ENCODE peak calls at places on chromosomes 16 and 17, in eight cellular contexts. One of them, this sample, is unnamed.

GRCh38 chr17:31488982-31489294 is 97.5 kb downstream of the RAB11FIP4 start:
- DNase-seq in psoas muscle: no peak
- DNase-seq in heart right ventricle: no peak
- DNase-seq in lower leg skin: no peak
- DNase-seq in Caco-2: peak; percentile 44
- DNase-seq in IMR-90: no peak
- DNase-seq in GM23338: peak; percentile 40
- DNase-seq in astrocyte of the spinal cord: no peak
- DNase-seq in this sample: no peak

GRCh38 chr16:46899443-46900143 is 15.4 kb downstream of the GPT2 start:
- DNase-seq in heart right ventricle: no peak
- DNase-seq in Caco-2: no peak
- DNase-seq in GM23338: no peak
- DNase-seq in lower leg skin: no peak
- DNase-seq in IMR-90: peak; percentile 23
- DNase-seq in astrocyte of the spinal cord: no peak
- DNase-seq in psoas muscle: peak; percentile 29
- DNase-seq in this sample: no peak

GRCh38 chr16:1346422-1347285 is 5.0 kb downstream of the TSR3 start:
- DNase-seq in GM23338: no peak
- DNase-seq in IMR-90: no peak
- DNase-seq in lower leg skin: no peak
- DNase-seq in Caco-2: no peak
- DNase-seq in heart right ventricle: no peak
- DNase-seq in psoas muscle: no peak
- DNase-seq in astrocyte of the spinal cord: no peak
- DNase-seq in this sample: no peak

GRCh38 chr17:72942594-72942993 is 149.9 kb downstream of the SLC39A11 start:
- DNase-seq in lower leg skin: no peak
- DNase-seq in psoas muscle: no peak
- DNase-seq in IMR-90: peak; percentile 20
- DNase-seq in Caco-2: no peak
- DNase-seq in heart right ventricle: no peak
- DNase-seq in astrocyte of the spinal cord: no peak
- DNase-seq in GM23338: no peak
- DNase-seq in this sample: no peak

GRCh38 chr16:58815188-58815888 is 81.2 kb upstream of the GOT2 start:
- DNase-seq in psoas muscle: no peak
- DNase-seq in IMR-90: no peak
- DNase-seq in GM23338: no peak
- DNase-seq in heart right ventricle: no peak
- DNase-seq in Caco-2: no peak
- DNase-seq in astrocyte of the spinal cord: no peak
- DNase-seq in lower leg skin: no peak
- DNase-seq in this sample: no peak

GRCh38 chr17:50056217-50056960 is 479 bp downstream of the ITGA3 start:
- DNase-seq in heart right ventricle: no peak
- DNase-seq in psoas muscle: peak; percentile 81
- DNase-seq in GM23338: peak; percentile 92
- DNase-seq in Caco-2: peak; percentile 75
- DNase-seq in lower leg skin: peak; percentile 38
- DNase-seq in astrocyte of the spinal cord: peak; percentile 74
- DNase-seq in IMR-90: peak; percentile 69
- DNase-seq in this sample: no peak

GRCh38 chr16:58661199-58661830 is 23.3 kb downstream of the SLC38A7 start:
- DNase-seq in lower leg skin: peak; percentile 39
- DNase-seq in Caco-2: peak; percentile 77
- DNase-seq in astrocyte of the spinal cord: peak; percentile 86
- DNase-seq in IMR-90: peak; percentile 91
- DNase-seq in GM23338: peak; percentile 87
- DNase-seq in psoas muscle: peak; percentile 68
- DNase-seq in heart right ventricle: peak; percentile 49
- DNase-seq in this sample: peak; percentile 56

GRCh38 chr17:7988750-7989178 is 13.7 kb upstream of the GUCY2D start:
- DNase-seq in heart right ventricle: peak; percentile 85
- DNase-seq in GM23338: peak; percentile 79
- DNase-seq in lower leg skin: peak; percentile 75
- DNase-seq in astrocyte of the spinal cord: peak; percentile 84
- DNase-seq in psoas muscle: no peak
- DNase-seq in Caco-2: peak; percentile 69
- DNase-seq in IMR-90: peak; percentile 86
- DNase-seq in this sample: no peak

DNA sequence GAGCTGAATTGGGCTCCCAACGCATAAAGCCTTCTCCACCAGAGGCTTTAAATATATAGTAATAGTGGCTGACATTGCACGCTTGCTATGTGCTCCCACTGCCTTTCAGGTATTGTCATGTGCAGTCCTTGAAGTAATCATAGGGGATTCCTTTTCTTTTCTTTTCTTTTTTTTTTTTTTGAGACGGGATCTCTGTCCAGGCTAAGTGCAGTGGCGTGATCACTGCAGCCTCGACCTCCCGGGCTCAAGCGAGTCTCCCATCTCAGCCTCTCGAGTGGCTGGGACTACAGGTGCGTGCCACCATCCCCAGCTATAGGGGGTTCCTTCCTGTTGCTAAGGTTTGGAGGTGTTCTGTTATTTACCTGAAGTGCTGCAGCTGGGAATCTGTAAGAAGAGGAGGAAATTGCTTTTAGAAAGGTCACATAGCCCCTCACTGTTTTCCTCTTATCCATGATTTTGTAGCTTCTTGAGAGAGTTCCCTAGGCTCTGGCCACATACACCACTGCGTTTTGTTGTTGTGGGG is 845 bp downstream of the RPL27 start:
- DNase-seq in GM23338: no peak
- DNase-seq in psoas muscle: no peak
- DNase-seq in IMR-90: no peak
- DNase-seq in lower leg skin: no peak
- DNase-seq in astrocyte of the spinal cord: no peak
- DNase-seq in heart right ventricle: no peak
- DNase-seq in Caco-2: no peak
- DNase-seq in this sample: no peak
- TF ChIP-seq CTCF in GM23338: no peak
- TF ChIP-seq CTCF in psoas muscle: no peak
- TF ChIP-seq CTCF in IMR-90: no peak
- TF ChIP-seq CTCF in lower leg skin: no peak
- TF ChIP-seq CTCF in astrocyte of the spinal cord: no peak
- TF ChIP-seq CTCF in heart right ventricle: no peak
- TF ChIP-seq CTCF in Caco-2: no peak
- TF ChIP-seq CTCF in this sample: no peak

DNA sequence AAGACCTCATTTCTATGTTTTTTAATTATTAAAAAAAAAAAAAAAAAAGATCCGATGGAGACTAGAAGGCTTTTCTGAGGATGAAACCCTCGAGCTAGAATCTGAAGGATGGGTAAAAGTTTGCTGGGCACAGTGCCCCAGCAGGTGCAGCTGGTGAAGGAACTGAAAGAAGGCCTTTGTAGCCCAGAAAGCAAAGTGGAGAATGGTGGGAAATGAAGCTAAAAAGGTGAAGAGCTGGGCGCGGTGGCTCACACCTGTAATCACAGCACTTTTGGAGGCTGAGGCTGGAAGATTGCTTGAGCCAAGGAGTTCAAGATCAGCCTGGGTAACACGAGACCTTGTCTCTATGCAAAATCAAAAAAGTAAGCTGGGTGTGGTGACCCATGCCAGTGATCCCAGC is 50.3 kb upstream of the SEC14L1 start:
- DNase-seq in Caco-2: no peak
- DNase-seq in lower leg skin: no peak
- DNase-seq in psoas muscle: no peak
- DNase-seq in heart right ventricle: no peak
- DNase-seq in GM23338: no peak
- DNase-seq in astrocyte of the spinal cord: no peak
- DNase-seq in IMR-90: no peak
- DNase-seq in this sample: no peak
- H3K4me3 ChIP-seq in Caco-2: no peak overlapping the region
- H3K4me3 ChIP-seq in lower leg skin: no peak overlapping the region
- H3K4me3 ChIP-seq in psoas muscle: peak overlapping the region; percentile 93
- H3K4me3 ChIP-seq in heart right ventricle: no peak overlapping the region
- H3K4me3 ChIP-seq in GM23338: no peak overlapping the region
- H3K4me3 ChIP-seq in astrocyte of the spinal cord: no peak overlapping the region
- H3K4me3 ChIP-seq in IMR-90: no peak overlapping the region
- H3K4me3 ChIP-seq in this sample: no peak overlapping the region

GRCh38 chr16:80323187-80323807 is 217.5 kb upstream of the DYNLRB2 start:
- DNase-seq in psoas muscle: no peak
- DNase-seq in heart right ventricle: no peak
- DNase-seq in Caco-2: no peak
- DNase-seq in IMR-90: no peak
- DNase-seq in lower leg skin: no peak
- DNase-seq in astrocyte of the spinal cord: no peak
- DNase-seq in GM23338: no peak
- DNase-seq in this sample: no peak

GRCh38 chr16:80318107-80318506 is 222.7 kb upstream of the DYNLRB2 start:
- DNase-seq in Caco-2: no peak
- DNase-seq in lower leg skin: no peak
- DNase-seq in astrocyte of the spinal cord: no peak
- DNase-seq in IMR-90: no peak
- DNase-seq in heart right ventricle: no peak
- DNase-seq in psoas muscle: no peak
- DNase-seq in GM23338: no peak
- DNase-seq in this sample: no peak

GRCh38 chr16:80319181-80319580 is 221.6 kb upstream of the DYNLRB2 start:
- DNase-seq in astrocyte of the spinal cord: no peak
- DNase-seq in lower leg skin: no peak
- DNase-seq in IMR-90: no peak
- DNase-seq in Caco-2: peak; percentile 25
- DNase-seq in GM23338: peak; percentile 42
- DNase-seq in heart right ventricle: no peak
- DNase-seq in psoas muscle: no peak
- DNase-seq in this sample: no peak

GRCh38 chr16:80314042-80314441 is 226.8 kb upstream of the DYNLRB2 start:
- DNase-seq in GM23338: no peak
- DNase-seq in Caco-2: no peak
- DNase-seq in psoas muscle: no peak
- DNase-seq in lower leg skin: no peak
- DNase-seq in IMR-90: no peak
- DNase-seq in astrocyte of the spinal cord: no peak
- DNase-seq in heart right ventricle: no peak
- DNase-seq in this sample: no peak

GRCh38 chr16:80317132-80318098 is 223.4 kb upstream of the DYNLRB2 start:
- DNase-seq in lower leg skin: no peak
- DNase-seq in IMR-90: peak; percentile 20
- DNase-seq in GM23338: peak; percentile 66
- DNase-seq in Caco-2: peak; percentile 26
- DNase-seq in astrocyte of the spinal cord: no peak
- DNase-seq in psoas muscle: no peak
- DNase-seq in heart right ventricle: no peak
- DNase-seq in this sample: no peak
- TF ChIP-seq CTCF in lower leg skin: no peak
- TF ChIP-seq CTCF in IMR-90: peak; percentile 40
- TF ChIP-seq CTCF in GM23338: peak; percentile 50
- TF ChIP-seq CTCF in Caco-2: peak; percentile 21
- TF ChIP-seq CTCF in astrocyte of the spinal cord: peak; percentile 34
- TF ChIP-seq CTCF in psoas muscle: no peak
- TF ChIP-seq CTCF in heart right ventricle: no peak
- TF ChIP-seq CTCF in this sample: peak; percentile 26

DNA sequence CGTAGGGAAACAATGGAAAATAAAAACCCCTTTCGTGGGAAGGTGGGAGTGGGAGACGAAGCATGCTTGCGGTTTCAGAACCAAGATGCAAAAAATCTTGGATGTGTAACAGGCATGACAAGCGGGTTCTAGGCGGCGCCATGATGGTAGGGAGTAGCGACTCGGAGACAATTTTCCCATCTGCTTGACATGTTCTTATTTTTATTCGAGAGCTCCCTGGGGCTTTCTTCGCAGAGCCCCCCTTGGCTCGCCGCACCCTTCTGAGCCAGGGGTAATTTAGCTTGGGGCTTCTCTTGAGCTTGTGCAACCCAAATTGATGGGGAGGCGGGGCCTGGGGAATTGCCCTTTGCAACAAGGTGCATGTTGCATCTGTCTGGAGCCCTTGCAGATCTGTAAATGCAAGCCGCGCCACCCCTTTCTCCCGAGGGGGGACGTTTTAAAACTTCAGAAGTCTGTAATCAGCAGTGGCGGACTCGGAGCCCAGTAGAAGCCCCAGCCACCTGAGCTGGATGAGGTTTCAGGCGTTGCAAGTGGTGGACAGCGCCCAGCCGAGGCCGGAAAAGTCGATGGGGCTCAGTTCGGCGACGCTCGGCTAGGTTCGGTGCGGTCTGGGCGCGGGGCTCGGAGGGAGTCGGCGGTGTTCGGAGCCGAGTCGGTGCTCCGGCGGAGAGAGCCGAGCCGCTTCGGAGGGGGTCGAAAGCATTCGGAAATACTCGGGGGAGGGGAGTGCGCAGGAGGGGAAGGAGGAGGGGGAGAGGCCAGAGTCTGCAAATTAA is 2.9 kb downstream of the GNAO1 start:
- DNase-seq in heart right ventricle: peak; percentile 88
- DNase-seq in psoas muscle: peak; percentile 88
- DNase-seq in GM23338: peak; percentile 96
- DNase-seq in astrocyte of the spinal cord: peak; percentile 65
- DNase-seq in lower leg skin: no peak
- DNase-seq in IMR-90: peak; percentile 55
- DNase-seq in Caco-2: no peak
- DNase-seq in this sample: no peak
- H3K4me3 ChIP-seq in heart right ventricle: peak overlapping the region; percentile 40
- H3K4me3 ChIP-seq in psoas muscle: peak overlapping the region; percentile 36
- H3K4me3 ChIP-seq in GM23338: peak overlapping the region; percentile 93
- H3K4me3 ChIP-seq in astrocyte of the spinal cord: no peak overlapping the region
- H3K4me3 ChIP-seq in lower leg skin: peak overlapping the region; percentile 11
- H3K4me3 ChIP-seq in IMR-90: no peak overlapping the region
- H3K4me3 ChIP-seq in Caco-2: no peak overlapping the region
- H3K4me3 ChIP-seq in this sample: no peak overlapping the region